ENCODE peak calls at places on chromosome 6, in seven cellular contexts. A, S, K, O, R, X and Z are unnamed samples.

GRCh38 chr6:10400330-10400729 is 14.5 kb downstream of the TFAP2A start:
- DNase-seq in S (no peak), K (no peak), A (no peak), O (no peak), X (no peak), R (no peak), Z (no peak)

GRCh38 chr6:96015791-96016776 is at the start of gene FUT9:
- DNase-seq in O (peak; percentile 94), X (peak; percentile 60), A (peak; percentile 71), K (no peak), S (no peak), R (peak; percentile 46), Z (peak; percentile 59)

GRCh38 chr6:28943223-28943556 is 19.4 kb upstream of the TRIM27 start:
- DNase-seq in R (no peak), S (no peak), O (no peak), A (no peak), X (no peak), K (no peak), Z (peak; percentile 28)

GRCh38 chr6:74731204-74731603 is 474.6 kb downstream of the COL12A1 start:
- DNase-seq in O (no peak), X (no peak), S (no peak), K (no peak), R (no peak), A (no peak), Z (peak; percentile 76)

GRCh38 chr6:26087284-26088115 is at the start of gene HFE:
- DNase-seq in K (peak; percentile 49), O (no peak), A (no peak), R (peak; percentile 64), X (peak; percentile 64), S (peak; percentile 25), Z (no peak)

GRCh38 chr6:71473908-71474307 is 185.3 kb downstream of the OGFRL1 start:
- DNase-seq in R (peak; percentile 13), A (no peak), O (no peak), X (no peak), K (no peak), S (no peak), Z (no peak)

GRCh38 chr6:69164564-69165252 is 529.6 kb downstream of the ADGRB3 start:
- DNase-seq in A (no peak), X (no peak), O (no peak), R (no peak), K (no peak), S (no peak), Z (no peak)

GRCh38 chr6:136927313-136927712 is 5.2 kb downstream of the SLC35D3 start:
- DNase-seq in O (no peak), R (peak; percentile 9), S (peak; percentile 46), A (no peak), K (no peak), X (no peak), Z (no peak)

GRCh38 chr6:19803331-19804330 is 33.5 kb upstream of the ID4 start:
- DNase-seq in S (no peak), R (peak; percentile 18), K (no peak), O (no peak), A (no peak), X (no peak), Z (peak; percentile 34)

GRCh38 chr6:46032112-46032998 is 16.7 kb upstream of the CLIC5 start:
- DNase-seq in R (no peak), A (no peak), K (no peak), O (peak; percentile 8), X (no peak), S (no peak), Z (no peak)

GRCh38 chr6:107209406-107209939 is 94.2 kb upstream of the BEND3 start:
- DNase-seq in O (no peak), X (no peak), R (no peak), K (no peak), A (no peak), S (no peak), Z (no peak)

GRCh38 chr6:45483501-45483900 is 105.8 kb upstream of the SUPT3H start:
- DNase-seq in A (no peak), O (no peak), X (no peak), K (no peak), R (no peak), S (no peak), Z (no peak)

GRCh38 chr6:29763491-29764289 is 40.5 kb downstream of the HLA-F start:
- DNase-seq in R (no peak), A (no peak), K (no peak), S (peak; percentile 33), O (no peak), X (no peak), Z (no peak)

GRCh38 chr6:71465096-71465495 is 176.5 kb downstream of the OGFRL1 start:
- DNase-seq in X (no peak), A (no peak), R (no peak), K (no peak), S (no peak), O (no peak), Z (no peak)

GRCh38 chr6:160967833-160968232 is 23.7 kb upstream of the MAP3K4 start:
- DNase-seq in A (no peak), R (no peak), S (no peak), K (no peak), X (no peak), O (no peak), Z (no peak)

GRCh38 chr6:134630468-134631180 is 312.7 kb upstream of the SGK1 start:
- DNase-seq in K (no peak), O (no peak), R (peak; percentile 12), X (no peak), A (no peak), S (no peak), Z (no peak)

GRCh38 chr6:154710689-154711088 is 22.5 kb upstream of the SCAF8 start:
- DNase-seq in R (no peak), O (no peak), X (no peak), K (no peak), A (no peak), S (no peak), Z (no peak)

GRCh38 chr6:43282636-43283513 is 15.2 kb upstream of the SLC22A7 start:
- DNase-seq in S (no peak), A (no peak), R (no peak), X (no peak), K (no peak), O (no peak), Z (no peak)

GRCh38 chr6:154773610-154774089 is 40.4 kb downstream of the SCAF8 start:
- DNase-seq in X (no peak), R (no peak), S (peak; percentile 80), O (no peak), K (no peak), A (no peak), Z (no peak)

GRCh38 chr6:21587182-21587924 is 6.2 kb upstream of the SOX4 start:
- DNase-seq in K (peak; percentile 93), R (peak; percentile 75), S (peak; percentile 81), A (peak; percentile 77), O (peak; percentile 66), X (peak; percentile 73), Z (no peak)

GRCh38 chr6:162964703-162965140 is 236.9 kb downstream of the PACRG start:
- DNase-seq in A (no peak), K (no peak), X (no peak), O (no peak), R (peak; percentile 62), S (no peak), Z (no peak)

GRCh38 chr6:5325173-5325572 is 63.9 kb downstream of the FARS2 start:
- DNase-seq in A (no peak), S (peak; percentile 43), K (peak; percentile 73), O (peak; percentile 83), X (no peak), R (no peak), Z (no peak)